ENCODE peak calls at places on chromosomes 16 and 17, in six cellular contexts. W is H9, T is mesendoderm, N is IMR-90, J is mesenchymal stem cell, F is H1. G is an unnamed sample.

GRCh38 chr17:8481089-8481488 is 45.4 kb downstream of the NDEL1 start:
- DNase-seq in W (peak), T (peak), N (no peak), J (no peak), F (no peak), G (no peak)

GRCh38 chr16:30779596-30779995 is 7.4 kb downstream of the ZNF629 start:
- DNase-seq in W (no peak), T (no peak), N (no peak), J (no peak), F (no peak), G (no peak)

GRCh38 chr17:65535777-65536572 is 25.5 kb downstream of the AXIN2 start:
- DNase-seq in W (no peak), T (no peak), N (peak), J (no peak), F (no peak), G (no peak)

GRCh38 chr16:11379420-11379819 is 34.2 kb downstream of the RMI2 start:
- DNase-seq in W (no peak), T (no peak), N (peak), J (no peak), F (no peak), G (no peak)

GRCh38 chr17:64736804-64737492 is 74.8 kb upstream of the SMURF2 start:
- DNase-seq in W (peak), T (peak), N (peak), J (peak), F (peak), G (no peak)

GRCh38 chr17:56898874-56899273 is 15.0 kb downstream of the TRIM25 start:
- DNase-seq in W (no peak), T (no peak), N (no peak), J (no peak), F (no peak), G (no peak)

GRCh38 chr17:37774508-37774907 is 29.6 kb upstream of the HNF1B start:
- DNase-seq in W (no peak), T (no peak), N (no peak), J (no peak), F (no peak), G (no peak)

GRCh38 chr16:66266436-66267286 is 99.8 kb upstream of the CDH5 start:
- DNase-seq in W (peak), T (no peak), N (peak), J (peak), F (no peak), G (no peak)

GRCh38 chr16:81432899-81433560 is 11.6 kb upstream of the CMIP start:
- DNase-seq in W (peak), T (no peak), N (no peak), J (no peak), F (no peak), G (no peak)

GRCh38 chr17:76379646-76380376 is 4.6 kb upstream of the SPHK1 start:
- DNase-seq in W (no peak), T (no peak), N (no peak), J (no peak), F (no peak), G (no peak)

GRCh38 chr17:51118330-51119195 is 2.1 kb downstream of the SPAG9 start:
- DNase-seq in W (no peak), T (no peak), N (no peak), J (no peak), F (no peak), G (no peak)

GRCh38 chr16:70801611-70802010 is 653 bp upstream of the VAC14 start:
- DNase-seq in W (peak), T (peak), N (no peak), J (no peak), F (no peak), G (no peak)

GRCh38 chr16:87068751-87069150 is 248.4 kb downstream of the C16orf95 start:
- DNase-seq in W (no peak), T (no peak), N (no peak), J (no peak), F (no peak), G (no peak)

GRCh38 chr17:65696739-65697394 is 135.4 kb upstream of the AXIN2 start:
- DNase-seq in W (no peak), T (peak), N (peak), J (peak), F (no peak), G (no peak)

GRCh38 chr16:12057276-12057675 is 80.7 kb downstream of the SNX29 start:
- DNase-seq in W (no peak), T (peak), N (peak), J (peak), F (no peak), G (no peak)

GRCh38 chr17:13346592-13346991 is 255.1 kb downstream of the HS3ST3A1 start:
- DNase-seq in W (no peak), T (no peak), N (no peak), J (no peak), F (no peak), G (no peak)

GRCh38 chr16:2715519-2715918 is 4.5 kb downstream of the PRSS27 start:
- DNase-seq in W (peak), T (peak), N (peak), J (peak), F (peak), G (peak)

GRCh38 chr17:27293359-27293897 is 486 bp upstream of the WSB1 start:
- DNase-seq in W (no peak), T (peak), N (no peak), J (no peak), F (no peak), G (no peak)

GRCh38 chr17:69625449-69625848 is 211.0 kb downstream of the MAP2K6 start:
- DNase-seq in W (no peak), T (peak), N (no peak), J (no peak), F (no peak), G (no peak)

GRCh38 chr17:29107933-29108805 is 65.2 kb downstream of the PIPOX start:
- DNase-seq in W (no peak), T (peak), N (no peak), J (no peak), F (no peak), G (no peak)

GRCh38 chr16:67468731-67469130 is 12.2 kb downstream of the ATP6V0D1 start:
- DNase-seq in W (no peak), T (no peak), N (no peak), J (no peak), F (no peak), G (no peak)

GRCh38 chr17:63275318-63275967 is 170.7 kb downstream of the CYB561 start:
- DNase-seq in W (no peak), T (peak), N (peak), J (peak), F (no peak), G (no peak)

GRCh38 chr16:77896357-77896972 is 108.1 kb downstream of the VAT1L start:
- DNase-seq in W (no peak), T (peak), N (no peak), J (peak), F (no peak), G (no peak)

GRCh38 chr17:31581491-31581890 is 190.0 kb downstream of the RAB11FIP4 start:
- DNase-seq in W (peak), T (no peak), N (peak), J (no peak), F (no peak), G (no peak)

GRCh38 chr16:66660422-66661209 is 35.9 kb downstream of the CMTM4 start:
- DNase-seq in W (no peak), T (peak), N (peak), J (peak), F (no peak), G (peak)

GRCh38 chr17:15293558-15293957 is 28.4 kb upstream of the PMP22 start:
- DNase-seq in W (no peak), T (no peak), N (no peak), J (no peak), F (no peak), G (no peak)

GRCh38 chr17:63823659-63824331 is 3.4 kb upstream of the PSMC5 start:
- DNase-seq in W (no peak), T (no peak), N (no peak), J (no peak), F (no peak), G (no peak)

GRCh38 chr17:49093131-49093530 is 39.4 kb upstream of the B4GALNT2 start:
- DNase-seq in W (no peak), T (no peak), N (no peak), J (no peak), F (no peak), G (no peak)

GRCh38 chr17:57365420-57365819 is 109.1 kb downstream of the MSI2 start:
- DNase-seq in W (no peak), T (no peak), N (no peak), J (no peak), F (no peak), G (no peak)

DNA sequence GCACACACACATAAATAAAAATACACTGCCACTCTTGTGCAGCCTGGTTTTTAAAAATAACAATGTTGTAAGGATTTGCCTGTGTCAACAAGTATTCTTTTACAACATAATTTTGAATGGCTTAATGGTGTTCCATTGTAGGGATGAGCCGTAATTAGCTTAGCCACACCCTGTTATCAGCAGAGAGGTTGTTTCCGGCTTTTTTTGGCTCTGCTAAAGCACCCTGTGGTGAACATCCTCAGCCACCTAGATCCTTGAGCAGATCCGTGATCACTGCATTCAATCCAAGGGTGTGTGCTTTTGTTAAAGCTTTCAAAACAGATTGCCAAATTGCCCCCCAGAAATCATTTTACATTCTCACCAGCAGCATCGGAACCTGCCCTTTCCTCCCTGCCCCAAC is 7.0 kb downstream of the KATNB1 start:
- DNase-seq in W (no peak), T (peak), N (no peak), J (no peak), F (no peak), G (no peak)
- H3K4me2 ChIP-seq in W (no peak), T (no peak), N (no peak), J (no peak), F (no peak), G (no peak)

DNA sequence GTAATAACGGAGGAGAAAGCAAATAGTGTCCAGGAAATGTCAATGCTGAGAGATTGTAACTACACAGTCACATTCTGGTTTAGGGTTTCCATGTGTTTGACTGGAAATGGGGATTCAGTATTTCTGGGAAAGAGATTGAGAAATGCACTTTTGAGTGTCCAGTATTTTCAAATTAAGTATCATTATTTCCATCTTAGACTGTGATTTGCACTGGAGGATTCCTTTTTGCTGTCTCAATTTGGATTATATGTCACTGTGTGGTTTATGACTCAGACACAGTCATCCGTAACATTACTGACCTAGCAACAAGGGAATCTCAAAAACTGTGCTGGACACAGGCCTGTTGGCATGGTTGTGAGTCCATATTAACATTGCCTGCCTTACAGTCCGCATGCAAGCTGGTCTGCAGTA is 681.4 kb downstream of the CDH11 start:
- DNase-seq in W (no peak), T (no peak), N (peak), J (peak), F (no peak), G (no peak)
- H3K9ac ChIP-seq in W (no peak), T (no peak), N (no peak), J (peak), F (no peak), G (no peak)

GRCh38 chr16:57266531-57267268 is 17.8 kb downstream of the PLLP start:
- DNase-seq in W (no peak), T (no peak), N (no peak), J (no peak), F (no peak), G (no peak)
- H2BK15ac ChIP-seq in W (no peak), T (no peak), N (no peak), J (no peak), F (peak), G (peak)

DNA sequence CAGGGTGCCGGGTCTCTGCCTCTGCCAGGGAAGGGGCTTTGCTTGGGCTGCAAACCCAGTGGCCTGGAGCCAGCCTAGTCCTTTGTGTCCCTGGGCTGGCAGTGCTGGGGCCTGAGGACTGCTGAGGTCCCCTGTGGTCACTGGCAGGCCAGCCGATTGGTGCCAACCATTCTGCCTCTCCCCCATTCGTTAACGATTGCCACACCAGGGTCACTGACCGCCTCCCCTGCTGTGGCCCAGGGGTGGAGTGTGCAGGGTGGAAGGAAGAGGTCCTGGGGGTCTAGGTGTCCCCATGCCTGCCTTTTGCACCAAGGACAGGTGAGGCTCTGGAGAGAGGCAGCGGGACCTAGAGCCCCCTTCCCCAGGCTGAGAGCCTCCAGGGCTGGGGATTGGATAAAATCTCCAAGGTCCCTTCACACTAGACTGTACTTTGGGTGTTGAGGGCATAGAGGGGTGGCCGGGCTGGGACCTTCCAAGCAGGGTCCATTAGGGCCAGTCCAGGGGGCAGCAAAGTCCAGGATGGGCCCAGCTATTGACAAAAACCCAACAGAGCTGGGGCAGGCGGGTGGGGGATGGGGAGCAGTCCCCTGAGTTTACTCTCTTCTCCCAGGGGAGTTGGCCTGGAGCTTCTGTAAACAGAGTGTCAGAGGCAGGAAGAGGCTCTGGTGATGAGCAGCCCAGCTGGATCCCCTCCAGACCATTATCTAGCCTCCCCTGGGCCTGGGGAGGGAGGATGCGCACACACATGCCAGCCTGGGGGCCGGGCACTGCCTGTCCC is 1.1 kb downstream of the VASN start:
- DNase-seq in W (no peak), T (peak), N (peak), J (peak), F (no peak), G (no peak)
- H3K4me2 ChIP-seq in W (peak), T (peak), N (peak), J (peak), F (peak), G (peak)

DNA sequence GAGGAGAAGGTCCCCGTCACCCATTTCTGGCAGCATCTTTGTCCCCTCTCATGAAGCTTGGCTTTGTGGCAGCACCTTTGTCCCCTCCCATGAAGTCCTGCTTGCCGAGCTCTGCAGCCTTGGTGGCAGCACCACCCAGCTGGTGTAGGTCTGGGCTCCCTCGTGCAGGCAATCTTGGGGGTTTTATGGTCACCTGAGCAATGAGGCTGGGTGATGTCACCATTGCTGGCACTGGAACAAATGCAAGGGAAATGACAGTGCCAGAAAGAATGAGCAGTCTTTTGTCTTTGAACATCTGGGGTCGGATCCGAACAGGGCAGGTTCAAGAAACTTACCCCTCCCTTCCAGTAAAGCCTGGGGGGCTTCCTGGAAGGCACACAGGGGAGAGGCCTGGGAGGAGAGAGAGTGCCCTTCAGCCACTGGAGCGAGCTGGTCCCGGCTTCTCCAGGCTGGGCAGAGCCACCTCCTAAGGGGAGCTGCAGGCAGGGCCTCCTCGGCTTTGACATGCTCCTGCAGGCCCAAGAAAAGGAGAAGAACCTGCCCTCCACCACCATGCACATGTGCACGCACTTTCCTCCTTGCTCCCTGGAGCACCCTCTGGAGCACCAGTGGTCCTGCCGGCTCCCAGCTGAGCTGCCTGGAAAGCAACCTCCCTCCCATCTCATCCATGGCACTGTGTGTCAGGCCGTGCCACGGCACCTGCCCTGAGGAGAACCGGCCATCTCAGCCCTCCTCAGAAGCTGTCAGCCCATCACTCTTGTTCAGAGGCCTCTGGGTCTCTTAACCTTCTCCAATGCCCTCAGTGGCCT is 16.0 kb downstream of the BTBD17 start:
- DNase-seq in W (no peak), T (no peak), N (no peak), J (no peak), F (no peak), G (no peak)
- H3K9ac ChIP-seq in W (no peak), T (no peak), N (no peak), J (no peak), F (no peak), G (no peak)

DNA sequence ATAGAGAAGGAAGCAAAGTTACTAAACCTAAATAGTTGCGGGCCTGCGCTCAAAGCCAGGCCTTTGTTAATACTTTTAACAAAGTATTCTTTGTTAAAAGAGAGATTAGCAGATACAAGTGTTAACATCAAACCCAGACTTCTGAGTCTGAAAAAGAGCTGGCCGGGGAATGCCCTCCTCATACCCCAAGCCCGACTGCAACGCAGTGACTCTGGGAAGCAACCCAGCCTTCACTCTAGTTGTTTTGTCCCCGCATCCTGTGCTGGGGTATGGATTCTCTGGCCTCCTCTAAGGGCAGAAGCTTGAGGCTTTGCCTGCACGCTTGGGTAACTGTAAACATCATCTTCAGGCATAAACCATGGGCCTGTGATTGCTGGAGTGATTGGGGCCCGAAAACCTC is 48.3 kb downstream of the ADCY7 start:
- DNase-seq in W (no peak), T (no peak), N (no peak), J (no peak), F (no peak), G (no peak)
- H2BK15ac ChIP-seq in W (no peak), T (no peak), N (no peak), J (no peak), F (no peak), G (no peak)

DNA sequence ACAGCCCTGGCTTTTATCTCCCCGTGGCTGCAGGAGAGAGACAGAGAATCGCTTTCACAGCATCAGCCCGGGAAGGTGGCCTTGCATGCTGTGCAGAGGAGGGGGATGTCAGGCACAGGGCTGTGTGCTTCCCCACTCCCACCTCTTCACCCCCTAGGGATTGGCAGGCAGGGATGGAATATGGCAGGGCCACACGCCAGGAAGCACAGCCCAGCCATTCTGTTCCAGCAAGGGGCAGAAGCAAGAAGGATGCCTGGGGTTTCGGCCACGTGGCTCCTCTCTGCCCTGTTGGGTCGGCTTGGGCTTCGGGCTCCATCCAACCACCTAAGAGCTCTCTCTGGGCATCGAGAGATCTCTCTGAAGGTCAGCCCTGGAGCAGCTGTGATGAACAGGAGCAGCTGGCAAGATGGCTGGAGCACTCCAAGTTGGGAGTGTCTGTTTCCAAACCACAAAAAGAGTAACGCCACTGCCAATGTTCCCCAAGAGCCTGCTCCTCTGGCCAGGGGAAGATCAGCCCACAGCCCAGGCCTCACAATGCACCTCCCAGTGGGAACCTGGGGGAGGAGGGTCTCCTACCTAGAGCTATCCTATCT is 223.2 kb downstream of the C16orf78 start:
- DNase-seq in W (peak), T (peak), N (no peak), J (no peak), F (peak), G (no peak)
- H3K4me2 ChIP-seq in W (no peak), T (no peak), N (no peak), J (no peak), F (no peak), G (no peak)

GRCh38 chr16:88697831-88698693 is 8.1 kb downstream of the RNF166 start:
- DNase-seq in W (peak), T (no peak), N (no peak), J (no peak), F (no peak), G (no peak)
- H3K9ac ChIP-seq in W (no peak), T (no peak), N (no peak), J (no peak), F (no peak), G (no peak)

GRCh38 chr16:84095466-84095865 is 21.3 kb downstream of the MBTPS1 start:
- DNase-seq in W (no peak), T (no peak), N (no peak), J (no peak), F (no peak), G (no peak)
- H2BK15ac ChIP-seq in W (no peak), T (no peak), N (no peak), J (no peak), F (no peak), G (no peak)

GRCh38 chr17:40694584-40694983 is 9.0 kb downstream of the KRT24 start:
- DNase-seq in W (no peak), T (peak), N (no peak), J (no peak), F (no peak), G (no peak)

GRCh38 chr17:40699880-40700279 is 3.7 kb downstream of the KRT24 start:
- DNase-seq in W (no peak), T (no peak), N (no peak), J (no peak), F (no peak), G (no peak)

GRCh38 chr17:40695874-40696472 is 7.6 kb downstream of the KRT24 start:
- DNase-seq in W (no peak), T (no peak), N (no peak), J (no peak), F (no peak), G (no peak)

GRCh38 chr17:40699359-40699758 is 4.2 kb downstream of the KRT24 start:
- DNase-seq in W (no peak), T (no peak), N (no peak), J (no peak), F (no peak), G (no peak)

GRCh38 chr17:40696651-40697072 is 6.9 kb downstream of the KRT24 start:
- DNase-seq in W (no peak), T (no peak), N (no peak), J (no peak), F (no peak), G (no peak)
- H3K4me2 ChIP-seq in W (no peak), T (no peak), N (no peak), J (no peak), F (no peak), G (no peak)

G was measured in neuronal stem cell.